ENCODE peak calls at places on chromosome 11, in ten cellular contexts. K is HepG2; L is Caco-2; P is activated gamma-delta T cell treated with anti-CD3 and anti-CD28 coated beads, Interleukin-2, amount 50 U/mL, for 16 hours; Q is fibroblast of the conjunctiva; G is WTC11; M is NCI-H1092; E is pancreas; W is DMS 273 treated with DMSO at 0.1 percent for 48 hours; O is RWPE1. I is an unnamed sample.

GRCh38 chr11:20011294-20011951 is 148.9 kb downstream of the DBX1 start:
- DNase-seq in E (no peak), O (peak), K (peak), L (no peak), W (no peak), G (no peak), M (no peak), Q (no peak), P (no peak), I (peak)

GRCh38 chr11:69076129-69076791 is 27.5 kb downstream of the TPCN2 start:
- DNase-seq in Q (no peak), P (no peak), E (no peak), L (no peak), G (no peak), K (no peak), W (no peak), O (no peak), M (no peak), I (no peak)

GRCh38 chr11:9069861-9070470 is 21.4 kb downstream of the SCUBE2 start:
- DNase-seq in W (no peak), M (no peak), P (no peak), L (no peak), G (no peak), O (no peak), E (no peak), Q (no peak), K (no peak), I (no peak)

GRCh38 chr11:2688381-2689231 is 11.2 kb downstream of the KCNQ1OT1 start:
- DNase-seq in G (peak), O (no peak), W (no peak), E (peak), K (no peak), L (no peak), P (no peak), Q (no peak), M (no peak), I (no peak)

GRCh38 chr11:96105197-96105895 is 181.4 kb upstream of the MTMR2 start:
- DNase-seq in Q (no peak), P (no peak), M (no peak), K (peak), W (no peak), G (no peak), L (no peak), E (no peak), O (no peak), I (no peak)

GRCh38 chr11:117828641-117829368 is 4.3 kb upstream of the FXYD2 start:
- DNase-seq in G (no peak), W (no peak), O (peak), L (no peak), Q (no peak), E (peak), M (no peak), K (no peak), P (peak), I (no peak)

GRCh38 chr11:117218133-117218915 is 13.5 kb downstream of the PCSK7 start:
- DNase-seq in G (no peak), L (no peak), E (peak), Q (no peak), M (no peak), K (no peak), W (no peak), P (no peak), O (no peak), I (no peak)

GRCh38 chr11:27921472-27921871 is 186.5 kb downstream of the KIF18A start:
- DNase-seq in G (no peak), E (no peak), W (no peak), Q (no peak), O (peak), M (no peak), L (no peak), P (no peak), K (no peak), I (no peak)

GRCh38 chr11:35122308-35122707 is 16.7 kb upstream of the CD44 start:
- DNase-seq in W (no peak), Q (no peak), G (no peak), O (no peak), K (no peak), M (no peak), P (no peak), E (no peak), L (no peak), I (no peak)

GRCh38 chr11:74474316-74474715 is 7.0 kb upstream of the KCNE3 start:
- DNase-seq in K (no peak), L (no peak), G (no peak), P (no peak), Q (no peak), E (no peak), W (no peak), M (no peak), O (no peak), I (no peak)

GRCh38 chr11:61059260-61059752 is 43.0 kb upstream of the CD5 start:
- DNase-seq in G (no peak), K (no peak), M (no peak), W (no peak), Q (no peak), P (no peak), L (no peak), O (no peak), E (no peak), I (no peak)

GRCh38 chr11:31799036-31799793 is 11.9 kb downstream of the PAX6 start:
- DNase-seq in L (no peak), P (no peak), M (no peak), O (no peak), Q (no peak), W (no peak), K (no peak), G (no peak), E (no peak), I (no peak)

GRCh38 chr11:61700221-61700620 is 20.0 kb downstream of the DAGLA start:
- DNase-seq in E (no peak), M (no peak), L (no peak), Q (peak), O (peak), W (no peak), P (no peak), K (peak), G (no peak), I (peak)

GRCh38 chr11:21472256-21472655 is 720.6 kb upstream of the ANO5 start:
- DNase-seq in E (no peak), L (no peak), O (peak), M (no peak), G (no peak), W (no peak), Q (no peak), P (no peak), K (no peak), I (no peak)

GRCh38 chr11:7906481-7906880 is 24.6 kb downstream of the OR10A6 start:
- DNase-seq in Q (no peak), M (no peak), G (no peak), O (no peak), K (no peak), P (no peak), E (no peak), L (no peak), W (no peak), I (no peak)

GRCh38 chr11:121249039-121249663 is 43.4 kb upstream of the SC5D start:
- DNase-seq in L (peak), K (peak), Q (peak), M (no peak), E (no peak), O (peak), P (no peak), G (no peak), W (no peak), I (no peak)

GRCh38 chr11:65699306-65699705 is 12.7 kb upstream of the KAT5 start:
- DNase-seq in O (no peak), K (no peak), P (no peak), L (no peak), W (peak), G (no peak), E (no peak), M (no peak), Q (no peak), I (no peak)

GRCh38 chr11:91749231-91749630 is 475.4 kb upstream of the FAT3 start:
- DNase-seq in E (no peak), Q (no peak), L (no peak), W (no peak), G (no peak), P (no peak), K (no peak), M (no peak), O (peak), I (no peak)

GRCh38 chr11:92340839-92341238 is 116.2 kb downstream of the FAT3 start:
- DNase-seq in E (no peak), G (peak), P (no peak), O (no peak), L (peak), Q (peak), W (no peak), M (no peak), K (peak), I (no peak)

GRCh38 chr11:70364745-70365535 is 33.4 kb upstream of the CTTN start:
- DNase-seq in L (no peak), G (no peak), W (no peak), E (no peak), M (no peak), O (no peak), P (peak), K (no peak), Q (no peak), I (no peak)

GRCh38 chr11:975824-976223 is 50.2 kb downstream of the AP2A2 start:
- DNase-seq in O (no peak), W (no peak), G (peak), E (no peak), Q (peak), K (peak), M (no peak), P (no peak), L (peak), I (no peak)

GRCh38 chr11:30092518-30092917 is 75.7 kb upstream of the KCNA4 start:
- DNase-seq in Q (no peak), M (no peak), P (no peak), K (no peak), G (no peak), E (no peak), O (no peak), L (no peak), W (no peak), I (no peak)

GRCh38 chr11:76903325-76903724 is 42.6 kb downstream of the ACER3 start:
- DNase-seq in G (peak), P (no peak), O (peak), K (no peak), M (no peak), W (no peak), E (no peak), L (peak), Q (no peak), I (peak)

GRCh38 chr11:115958089-115959000 is 454.1 kb upstream of the CADM1 start:
- DNase-seq in E (no peak), G (peak), L (no peak), K (no peak), O (no peak), Q (no peak), P (no peak), M (peak), W (no peak), I (peak)

GRCh38 chr11:94790771-94791180 is 22.6 kb downstream of the AMOTL1 start:
- DNase-seq in Q (no peak), W (no peak), P (no peak), K (no peak), L (no peak), G (no peak), M (no peak), O (no peak), E (no peak), I (no peak)

GRCh38 chr11:78338138-78338537 is 79.5 kb downstream of the GAB2 start:
- DNase-seq in O (no peak), W (no peak), E (no peak), G (no peak), Q (no peak), L (no peak), M (no peak), K (no peak), P (no peak), I (peak)

GRCh38 chr11:20417771-20418170 is 30.3 kb downstream of the PRMT3 start:
- DNase-seq in O (no peak), Q (no peak), W (no peak), G (no peak), L (no peak), K (no peak), M (no peak), P (no peak), E (no peak), I (no peak)